ENCODE peak calls at places on chromosomes 4 and X, in four cellular contexts. P is A673, I is MG63, E is Peyer's patch. M is an unnamed sample.

GRCh38 chrX:121256653-121257052 is 209.2 kb downstream of the GLUD2 start:
- DNase-seq in P (no peak), I (no peak), E (no peak), M (no peak)

GRCh38 chr4:107213880-107214279 is 177.8 kb upstream of the DKK2 start:
- DNase-seq in P (no peak), I (no peak), E (no peak), M (no peak)

GRCh38 chrX:12241026-12241425 is 102.8 kb downstream of the FRMPD4 start:
- DNase-seq in P (no peak), I (no peak), E (no peak), M (no peak)

GRCh38 chr4:76276813-76277212 is 25.3 kb downstream of the FAM47E start:
- DNase-seq in P (no peak), I (no peak), E (no peak), M (no peak)

GRCh38 chrX:46072776-46073175 is 472.4 kb downstream of the ZNF674 start:
- DNase-seq in P (no peak), I (no peak), E (no peak), M (no peak)

GRCh38 chrX:8244301-8244700 is 73.2 kb upstream of the VCX2 start:
- DNase-seq in P (no peak), I (no peak), E (no peak), M (no peak)

GRCh38 chrX:40374486-40374885 is 206.3 kb upstream of the ATP6AP2 start:
- DNase-seq in P (no peak), I (no peak), E (peak), M (no peak)

GRCh38 chr4:12729384-12729783 is 754.8 kb downstream of the RAB28 start:
- DNase-seq in P (peak), I (no peak), E (no peak), M (no peak)

GRCh38 chrX:85499400-85499799 is 119.9 kb upstream of the POF1B start:
- DNase-seq in P (no peak), I (no peak), E (no peak), M (no peak)

GRCh38 chrX:21708116-21708515 is 49.8 kb downstream of the SMPX start:
- DNase-seq in P (peak), I (no peak), E (no peak), M (no peak)

GRCh38 chr4:151315212-151315886 is 10.1 kb downstream of the SH3D19 start:
- DNase-seq in P (no peak), I (no peak), E (no peak), M (no peak)

GRCh38 chr4:113052379-113052951 is 3.0 kb downstream of the ANK2 start:
- DNase-seq in P (no peak), I (peak), E (no peak), M (peak)

GRCh38 chrX:126064901-126065541 is 101.1 kb downstream of the DCAF12L2 start:
- DNase-seq in P (no peak), I (no peak), E (no peak), M (no peak)

GRCh38 chr4:168630445-168631187 is 133.8 kb downstream of the PALLD start:
- DNase-seq in P (peak), I (peak), E (no peak), M (no peak)

GRCh38 chr4:3310301-3311094 is 17.7 kb downstream of the RGS12 start:
- DNase-seq in P (no peak), I (no peak), E (no peak), M (no peak)

GRCh38 chr4:138114434-138114833 is 127.7 kb downstream of the SLC7A11 start:
- DNase-seq in P (no peak), I (no peak), E (no peak), M (peak)

GRCh38 chr4:165489786-165490185 is 111.0 kb downstream of the CPE start:
- DNase-seq in P (no peak), I (peak), E (no peak), M (no peak)

GRCh38 chrX:15465896-15466651 is 27.1 kb downstream of the PIR start:
- DNase-seq in P (peak), I (no peak), E (no peak), M (no peak)

GRCh38 chrX:101749436-101749835 is 89.8 kb upstream of the ARMCX2 start:
- DNase-seq in P (peak), I (no peak), E (no peak), M (no peak)

GRCh38 chr4:83644677-83645639 is 109.0 kb downstream of the GPAT3 start:
- DNase-seq in P (peak), I (no peak), E (peak), M (peak)

GRCh38 chr4:7044415-7044930 is 1.3 kb downstream of the TADA2B start:
- DNase-seq in P (no peak), I (no peak), E (no peak), M (no peak)

GRCh38 chrX:152989292-152989658 is 4.6 kb downstream of the PNMA5 start:
- DNase-seq in P (no peak), I (no peak), E (peak), M (no peak)

GRCh38 chr4:109078724-109079123 is 223.7 kb downstream of the COL25A1 start:
- DNase-seq in P (peak), I (peak), E (no peak), M (no peak)

GRCh38 chrX:27735914-27736313 is 71.9 kb upstream of the MAGEB10 start:
- DNase-seq in P (no peak), I (no peak), E (no peak), M (no peak)

GRCh38 chr4:143441678-143442077 is 71.8 kb upstream of the SMARCA5 start:
- DNase-seq in P (no peak), I (no peak), E (no peak), M (no peak)

GRCh38 chr4:173793937-173794510 is 264.0 kb upstream of the HAND2 start:
- DNase-seq in P (no peak), I (no peak), E (no peak), M (no peak)

GRCh38 chrX:69158166-69159040 is 6.8 kb downstream of the PJA1 start:
- DNase-seq in P (peak), I (peak), E (peak), M (peak)

GRCh38 chr4:61882381-61882780 is 682.3 kb downstream of the ADGRL3 start:
- DNase-seq in P (no peak), I (no peak), E (no peak), M (no peak)

GRCh38 chr4:27048350-27049100 is 187.9 kb downstream of the STIM2 start:
- DNase-seq in P (peak), I (no peak), E (no peak), M (peak)

GRCh38 chr4:186719925-186720694 is 3.5 kb downstream of the FAT1 start:
- DNase-seq in P (peak), I (no peak), E (no peak), M (no peak)

M was measured in DMS79 treated with DMSO at 0.1 percent for 48 hours.